ENCODE peak calls at places on chromosomes 5 and 9, in four cellular contexts. V, E, H and B are unnamed samples.

GRCh38 chr5:11182441-11183080 is 421.5 kb upstream of the DAP start:
- DNase-seq in V (peak; percentile 39), E (no peak), H (no peak), B (peak; percentile 22)

GRCh38 chr9:10703139-10703538 is 90.3 kb upstream of the PTPRD start:
- DNase-seq in V (no peak), E (no peak), H (no peak), B (no peak)

GRCh38 chr9:114075602-114076001 is 2.5 kb downstream of the AMBP start:
- DNase-seq in V (no peak), E (no peak), H (no peak), B (no peak)

GRCh38 chr9:99433095-99433494 is 211.0 kb downstream of the SEC61B start:
- DNase-seq in V (no peak), E (no peak), H (no peak), B (no peak)

GRCh38 chr5:63127054-63127453 is 548.4 kb downstream of the LRRC70 start:
- DNase-seq in V (peak; percentile 53), E (no peak), H (no peak), B (no peak)

GRCh38 chr5:5360878-5361520 is 61.5 kb upstream of the ICE1 start:
- DNase-seq in V (no peak), E (no peak), H (no peak), B (no peak)

GRCh38 chr9:13351768-13352386 is 72.4 kb upstream of the MPDZ start:
- DNase-seq in V (peak; percentile 74), E (no peak), H (peak; percentile 21), B (peak; percentile 47)

GRCh38 chr9:36101916-36102741 is 34.4 kb upstream of the GLIPR2 start:
- DNase-seq in V (peak; percentile 98), E (no peak), H (peak; percentile 35), B (peak; percentile 98)

GRCh38 chr9:132506907-132507669 is 75.3 kb upstream of the BARHL1 start:
- DNase-seq in V (no peak), E (no peak), H (no peak), B (no peak)

GRCh38 chr9:136021891-136022681 is 60.9 kb upstream of the UBAC1 start:
- DNase-seq in V (no peak), E (peak; percentile 65), H (peak; percentile 12), B (no peak)

GRCh38 chr5:53922508-53923498 is 362.4 kb downstream of the NDUFS4 start:
- DNase-seq in V (no peak), E (no peak), H (no peak), B (no peak)